ENCODE peak calls at places on chromosomes 3 and 15, in ten cellular contexts. One of them, this sample, is unnamed.

GRCh38 chr3:31077021-31077601 is 182.7 kb upstream of the GADL1 start:
- DNase-seq in psoas muscle: no peak
- DNase-seq in fibroblast of the conjunctiva: peak
- DNase-seq in cardiac septum: no peak
- DNase-seq in iPS-NIHi11: no peak
- DNase-seq in HS-5: peak
- DNase-seq in neural progenitor cell: no peak
- DNase-seq in effector CD4-positive, alpha-beta T cell: no peak
- DNase-seq in HTR-8/SVneo: peak
- DNase-seq in RCC 7860: peak
- DNase-seq in this sample: no peak

GRCh38 chr15:51085764-51086163 is 8.9 kb downstream of the TNFAIP8L3 start:
- DNase-seq in psoas muscle: no peak
- DNase-seq in neural progenitor cell: no peak
- DNase-seq in HTR-8/SVneo: no peak
- DNase-seq in fibroblast of the conjunctiva: no peak
- DNase-seq in HS-5: no peak
- DNase-seq in iPS-NIHi11: no peak
- DNase-seq in RCC 7860: no peak
- DNase-seq in cardiac septum: no peak
- DNase-seq in effector CD4-positive, alpha-beta T cell: no peak
- DNase-seq in this sample: no peak

GRCh38 chr3:179967622-179968021 is 69.1 kb downstream of the PEX5L start:
- DNase-seq in effector CD4-positive, alpha-beta T cell: no peak
- DNase-seq in RCC 7860: no peak
- DNase-seq in HS-5: peak
- DNase-seq in psoas muscle: no peak
- DNase-seq in HTR-8/SVneo: no peak
- DNase-seq in neural progenitor cell: no peak
- DNase-seq in cardiac septum: no peak
- DNase-seq in fibroblast of the conjunctiva: no peak
- DNase-seq in iPS-NIHi11: no peak
- DNase-seq in this sample: no peak

GRCh38 chr15:45254405-45255293 is 2.6 kb downstream of the SLC28A2 start:
- DNase-seq in neural progenitor cell: no peak
- DNase-seq in cardiac septum: no peak
- DNase-seq in RCC 7860: peak
- DNase-seq in HS-5: peak
- DNase-seq in effector CD4-positive, alpha-beta T cell: no peak
- DNase-seq in psoas muscle: no peak
- DNase-seq in HTR-8/SVneo: no peak
- DNase-seq in fibroblast of the conjunctiva: no peak
- DNase-seq in iPS-NIHi11: no peak
- DNase-seq in this sample: no peak

GRCh38 chr3:140922634-140923033 is 19.0 kb upstream of the SLC25A36 start:
- DNase-seq in psoas muscle: no peak
- DNase-seq in HTR-8/SVneo: no peak
- DNase-seq in iPS-NIHi11: peak
- DNase-seq in neural progenitor cell: peak
- DNase-seq in RCC 7860: no peak
- DNase-seq in effector CD4-positive, alpha-beta T cell: no peak
- DNase-seq in fibroblast of the conjunctiva: peak
- DNase-seq in cardiac septum: no peak
- DNase-seq in HS-5: no peak
- DNase-seq in this sample: no peak

GRCh38 chr3:63724987-63725386 is 72.5 kb downstream of the SNTN start:
- DNase-seq in HTR-8/SVneo: peak
- DNase-seq in RCC 7860: peak
- DNase-seq in iPS-NIHi11: peak
- DNase-seq in neural progenitor cell: no peak
- DNase-seq in fibroblast of the conjunctiva: peak
- DNase-seq in cardiac septum: no peak
- DNase-seq in effector CD4-positive, alpha-beta T cell: no peak
- DNase-seq in psoas muscle: no peak
- DNase-seq in HS-5: peak
- DNase-seq in this sample: no peak

GRCh38 chr3:119937229-119937628 is 155.3 kb downstream of the NR1I2 start:
- DNase-seq in iPS-NIHi11: no peak
- DNase-seq in fibroblast of the conjunctiva: no peak
- DNase-seq in effector CD4-positive, alpha-beta T cell: no peak
- DNase-seq in RCC 7860: no peak
- DNase-seq in psoas muscle: no peak
- DNase-seq in cardiac septum: no peak
- DNase-seq in HS-5: no peak
- DNase-seq in HTR-8/SVneo: no peak
- DNase-seq in neural progenitor cell: no peak
- DNase-seq in this sample: no peak

GRCh38 chr3:64355473-64355872 is 130.2 kb upstream of the PRICKLE2 start:
- DNase-seq in HTR-8/SVneo: peak
- DNase-seq in cardiac septum: no peak
- DNase-seq in fibroblast of the conjunctiva: no peak
- DNase-seq in RCC 7860: peak
- DNase-seq in iPS-NIHi11: peak
- DNase-seq in neural progenitor cell: peak
- DNase-seq in HS-5: no peak
- DNase-seq in psoas muscle: no peak
- DNase-seq in effector CD4-positive, alpha-beta T cell: no peak
- DNase-seq in this sample: no peak

GRCh38 chr3:45742432-45743089 is 53.4 kb downstream of the SACM1L start:
- DNase-seq in HS-5: no peak
- DNase-seq in psoas muscle: no peak
- DNase-seq in RCC 7860: no peak
- DNase-seq in iPS-NIHi11: no peak
- DNase-seq in fibroblast of the conjunctiva: no peak
- DNase-seq in effector CD4-positive, alpha-beta T cell: no peak
- DNase-seq in cardiac septum: no peak
- DNase-seq in neural progenitor cell: no peak
- DNase-seq in HTR-8/SVneo: no peak
- DNase-seq in this sample: no peak

GRCh38 chr3:30752961-30753360 is 141.5 kb downstream of the GADL1 start:
- DNase-seq in fibroblast of the conjunctiva: peak
- DNase-seq in neural progenitor cell: no peak
- DNase-seq in cardiac septum: no peak
- DNase-seq in HS-5: peak
- DNase-seq in psoas muscle: peak
- DNase-seq in HTR-8/SVneo: peak
- DNase-seq in RCC 7860: peak
- DNase-seq in iPS-NIHi11: no peak
- DNase-seq in effector CD4-positive, alpha-beta T cell: no peak
- DNase-seq in this sample: no peak

GRCh38 chr15:77180757-77181156 is 109.8 kb upstream of the TSPAN3 start:
- DNase-seq in effector CD4-positive, alpha-beta T cell: no peak
- DNase-seq in HTR-8/SVneo: no peak
- DNase-seq in psoas muscle: no peak
- DNase-seq in iPS-NIHi11: no peak
- DNase-seq in neural progenitor cell: no peak
- DNase-seq in fibroblast of the conjunctiva: no peak
- DNase-seq in RCC 7860: no peak
- DNase-seq in HS-5: no peak
- DNase-seq in cardiac septum: no peak
- DNase-seq in this sample: no peak

GRCh38 chr3:43372809-43373587 is 86.7 kb downstream of the SNRK start:
- DNase-seq in RCC 7860: no peak
- DNase-seq in psoas muscle: no peak
- DNase-seq in HS-5: no peak
- DNase-seq in effector CD4-positive, alpha-beta T cell: no peak
- DNase-seq in iPS-NIHi11: peak
- DNase-seq in HTR-8/SVneo: no peak
- DNase-seq in neural progenitor cell: peak
- DNase-seq in fibroblast of the conjunctiva: no peak
- DNase-seq in cardiac septum: no peak
- DNase-seq in this sample: no peak

GRCh38 chr3:128456776-128457715 is 9.6 kb downstream of the DNAJB8 start:
- DNase-seq in fibroblast of the conjunctiva: no peak
- DNase-seq in HS-5: no peak
- DNase-seq in cardiac septum: no peak
- DNase-seq in psoas muscle: no peak
- DNase-seq in RCC 7860: no peak
- DNase-seq in neural progenitor cell: peak
- DNase-seq in iPS-NIHi11: peak
- DNase-seq in effector CD4-positive, alpha-beta T cell: no peak
- DNase-seq in HTR-8/SVneo: no peak
- DNase-seq in this sample: no peak

GRCh38 chr3:195165790-195166189 is 105.2 kb downstream of the XXYLT1 start:
- DNase-seq in iPS-NIHi11: no peak
- DNase-seq in fibroblast of the conjunctiva: no peak
- DNase-seq in effector CD4-positive, alpha-beta T cell: no peak
- DNase-seq in RCC 7860: no peak
- DNase-seq in psoas muscle: no peak
- DNase-seq in neural progenitor cell: no peak
- DNase-seq in cardiac septum: no peak
- DNase-seq in HS-5: no peak
- DNase-seq in HTR-8/SVneo: no peak
- DNase-seq in this sample: no peak

GRCh38 chr15:92818658-92819311 is 81.3 kb upstream of the CHD2 start:
- DNase-seq in HTR-8/SVneo: no peak
- DNase-seq in cardiac septum: no peak
- DNase-seq in effector CD4-positive, alpha-beta T cell: no peak
- DNase-seq in RCC 7860: no peak
- DNase-seq in neural progenitor cell: no peak
- DNase-seq in psoas muscle: no peak
- DNase-seq in HS-5: no peak
- DNase-seq in fibroblast of the conjunctiva: no peak
- DNase-seq in iPS-NIHi11: no peak
- DNase-seq in this sample: no peak

GRCh38 chr15:94125698-94126097 is 105.7 kb upstream of the MCTP2 start:
- DNase-seq in neural progenitor cell: no peak
- DNase-seq in cardiac septum: no peak
- DNase-seq in HTR-8/SVneo: no peak
- DNase-seq in HS-5: no peak
- DNase-seq in RCC 7860: no peak
- DNase-seq in psoas muscle: no peak
- DNase-seq in fibroblast of the conjunctiva: no peak
- DNase-seq in iPS-NIHi11: no peak
- DNase-seq in effector CD4-positive, alpha-beta T cell: no peak
- DNase-seq in this sample: no peak

GRCh38 chr15:66080791-66081475 is 172.6 kb downstream of the MEGF11 start:
- DNase-seq in RCC 7860: peak
- DNase-seq in fibroblast of the conjunctiva: no peak
- DNase-seq in neural progenitor cell: peak
- DNase-seq in HTR-8/SVneo: peak
- DNase-seq in HS-5: peak
- DNase-seq in cardiac septum: no peak
- DNase-seq in iPS-NIHi11: peak
- DNase-seq in effector CD4-positive, alpha-beta T cell: no peak
- DNase-seq in psoas muscle: no peak
- DNase-seq in this sample: no peak

GRCh38 chr3:177337548-177338331 is 140.5 kb upstream of the TBL1XR1 start:
- DNase-seq in iPS-NIHi11: no peak
- DNase-seq in psoas muscle: no peak
- DNase-seq in HS-5: peak
- DNase-seq in cardiac septum: no peak
- DNase-seq in HTR-8/SVneo: no peak
- DNase-seq in neural progenitor cell: no peak
- DNase-seq in effector CD4-positive, alpha-beta T cell: no peak
- DNase-seq in RCC 7860: peak
- DNase-seq in fibroblast of the conjunctiva: peak
- DNase-seq in this sample: no peak

This sample was measured in thoracic aorta.